ENCODE peak calls at places on chromosomes 11 and 22, in seven cellular contexts. H, V, Y, Z, F, B and K are unnamed samples. For H3K9me3, the result is how much of the 10 kb centered on the place peaks cover.

GRCh38 chr11:114147389-114148382 is 88.2 kb downstream of the ZBTB16 start:
- DNase-seq in H (no peak), V (peak), Y (no peak), Z (no peak), F (no peak), B (no peak), K (no peak)

GRCh38 chr11:123251656-123252344 is 56.8 kb upstream of the CLMP start:
- DNase-seq in H (no peak), V (peak), Y (peak), Z (peak), F (no peak), B (peak), K (no peak)

GRCh38 chr11:6629573-6629891 is 10.3 kb upstream of the TPP1 start:
- DNase-seq in H (no peak), V (no peak), Y (no peak), Z (no peak), F (no peak), B (no peak), K (no peak)

GRCh38 chr11:103433976-103434375 is 324.8 kb downstream of the DYNC2H1 start:
- DNase-seq in H (no peak), V (no peak), Y (no peak), Z (no peak), F (no peak), B (no peak), K (no peak)

GRCh38 chr11:2099523-2100316 is 39.5 kb downstream of the IGF2 start:
- DNase-seq in H (no peak), V (peak), Y (no peak), Z (no peak), F (no peak), B (no peak), K (no peak)

GRCh38 chr22:35677460-35678187 is 29.4 kb downstream of the APOL6 start:
- DNase-seq in H (no peak), V (no peak), Y (no peak), Z (no peak), F (no peak), B (no peak), K (no peak)

GRCh38 chr11:68401856-68402255 is 58.7 kb upstream of the PPP6R3 start:
- DNase-seq in H (no peak), V (no peak), Y (no peak), Z (no peak), F (no peak), B (no peak), K (no peak)

GRCh38 chr11:47242596-47243192 is 5.9 kb downstream of the ACP2 start:
- DNase-seq in H (no peak), V (no peak), Y (no peak), Z (no peak), F (no peak), B (no peak), K (no peak)

GRCh38 chr11:118410055-118410745 is 8.8 kb downstream of the ATP5MG start:
- DNase-seq in H (no peak), V (no peak), Y (no peak), Z (no peak), F (no peak), B (no peak), K (no peak)

GRCh38 chr11:25758145-25758661 is 573.7 kb upstream of the ANO3 start:
- DNase-seq in H (no peak), V (no peak), Y (no peak), Z (no peak), F (no peak), B (no peak), K (no peak)

GRCh38 chr11:1892116-1892515 is 421 bp upstream of the PRR33 start:
- DNase-seq in H (no peak), V (no peak), Y (no peak), Z (no peak), F (no peak), B (no peak), K (no peak)

GRCh38 chr11:116439480-116439759 is 333.4 kb downstream of the BUD13 start:
- DNase-seq in H (no peak), V (no peak), Y (no peak), Z (no peak), F (no peak), B (no peak), K (no peak)

GRCh38 chr22:37330200-37331033 is 48.1 kb downstream of the CYTH4 start:
- DNase-seq in H (no peak), V (peak), Y (no peak), Z (no peak), F (peak), B (no peak), K (no peak)

GRCh38 chr11:64367931-64368672 is 9.1 kb downstream of the RPS6KA4 start:
- DNase-seq in H (no peak), V (no peak), Y (no peak), Z (no peak), F (no peak), B (no peak), K (no peak)

GRCh38 chr11:64264371-64264852 is 13.1 kb downstream of the PLCB3 start:
- DNase-seq in H (no peak), V (no peak), Y (no peak), Z (no peak), F (no peak), B (no peak), K (no peak)

GRCh38 chr11:97414801-97415200 is 1025.0 kb downstream of the JRKL start:
- DNase-seq in H (no peak), V (no peak), Y (no peak), Z (no peak), F (no peak), B (no peak), K (no peak)

GRCh38 chr11:99418927-99419707 is 398.4 kb downstream of the CNTN5 start:
- DNase-seq in H (no peak), V (no peak), Y (no peak), Z (no peak), F (no peak), B (no peak), K (no peak)

GRCh38 chr22:27626675-27627443 is 174.7 kb downstream of the MN1 start:
- DNase-seq in H (no peak), V (no peak), Y (no peak), Z (no peak), F (no peak), B (no peak), K (no peak)

GRCh38 chr11:111456859-111457730 is 55.1 kb downstream of the BTG4 start:
- DNase-seq in H (no peak), V (no peak), Y (no peak), Z (no peak), F (no peak), B (no peak), K (no peak)

GRCh38 chr22:44412136-44412731 is 85.8 kb downstream of the RTL6 start:
- DNase-seq in H (no peak), V (no peak), Y (no peak), Z (no peak), F (no peak), B (no peak), K (no peak)

GRCh38 chr11:67111261-67111660 is 7.8 kb upstream of the KDM2A start:
- DNase-seq in H (no peak), V (no peak), Y (no peak), Z (no peak), F (no peak), B (no peak), K (no peak)

GRCh38 chr11:12540075-12540685 is 134.0 kb upstream of the TEAD1 start:
- DNase-seq in H (no peak), V (no peak), Y (no peak), Z (no peak), F (no peak), B (no peak), K (no peak)

GRCh38 chr11:31480930-31481329 is 28.5 kb downstream of the IMMP1L start:
- DNase-seq in H (no peak), V (no peak), Y (no peak), Z (no peak), F (no peak), B (no peak), K (no peak)

GRCh38 chr11:78147807-78148206 is 8.4 kb upstream of the ALG8 start:
- DNase-seq in H (no peak), V (no peak), Y (no peak), Z (no peak), F (no peak), B (no peak), K (no peak)

GRCh38 chr11:38274031-38274430 is 1676.0 kb upstream of the RAG2 start:
- DNase-seq in H (no peak), V (no peak), Y (no peak), Z (no peak), F (no peak), B (no peak), K (no peak)

GRCh38 chr11:115290479-115291390 is 213.5 kb downstream of the CADM1 start:
- DNase-seq in H (no peak), V (no peak), Y (no peak), Z (no peak), F (no peak), B (no peak), K (no peak)

GRCh38 chr11:130522284-130522961 is 74.0 kb downstream of the ADAMTS15 start:
- DNase-seq in H (no peak), V (peak), Y (peak), Z (peak), F (peak), B (peak), K (no peak)

DNA sequence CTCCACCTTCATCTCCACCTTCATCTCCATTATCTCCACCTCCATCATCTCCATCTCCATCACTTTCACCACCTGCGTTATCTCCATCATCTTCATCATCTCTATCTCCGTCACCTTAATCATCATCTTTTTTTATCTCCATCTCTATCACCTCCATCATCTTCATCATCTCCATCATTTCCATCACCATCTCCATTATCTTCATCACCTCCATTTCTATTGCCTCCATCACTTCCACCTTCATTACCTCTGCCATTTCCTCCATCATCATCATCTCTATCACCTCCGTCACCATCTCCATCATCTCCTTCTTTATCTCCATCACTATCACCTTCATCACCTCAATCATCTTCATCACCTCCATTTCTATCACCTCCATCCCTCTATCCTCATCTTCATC is 573.5 kb downstream of the TBC1D22A start:
- DNase-seq in H (no peak), V (no peak), Y (no peak), Z (no peak), F (no peak), B (no peak), K (no peak)
- H3K9me3 ChIP-seq in H (under half), V (under half), Y (under half), Z (under half), F (under half), B (under half), K (under half)

GRCh38 chr11:134756811-134757540 is 344.9 kb upstream of the B3GAT1 start:
- DNase-seq in H (no peak), V (no peak), Y (no peak), Z (no peak), F (no peak), B (no peak), K (no peak)

GRCh38 chr11:134754196-134754822 is 342.3 kb upstream of the B3GAT1 start:
- DNase-seq in H (no peak), V (no peak), Y (no peak), Z (no peak), F (no peak), B (no peak), K (no peak)

GRCh38 chr11:134754823-134755198 is 342.8 kb upstream of the B3GAT1 start:
- DNase-seq in H (no peak), V (no peak), Y (no peak), Z (no peak), F (no peak), B (no peak), K (no peak)

GRCh38 chr11:134753805-134754130 is 341.7 kb upstream of the B3GAT1 start:
- DNase-seq in H (no peak), V (no peak), Y (no peak), Z (no peak), F (no peak), B (no peak), K (no peak)

DNA sequence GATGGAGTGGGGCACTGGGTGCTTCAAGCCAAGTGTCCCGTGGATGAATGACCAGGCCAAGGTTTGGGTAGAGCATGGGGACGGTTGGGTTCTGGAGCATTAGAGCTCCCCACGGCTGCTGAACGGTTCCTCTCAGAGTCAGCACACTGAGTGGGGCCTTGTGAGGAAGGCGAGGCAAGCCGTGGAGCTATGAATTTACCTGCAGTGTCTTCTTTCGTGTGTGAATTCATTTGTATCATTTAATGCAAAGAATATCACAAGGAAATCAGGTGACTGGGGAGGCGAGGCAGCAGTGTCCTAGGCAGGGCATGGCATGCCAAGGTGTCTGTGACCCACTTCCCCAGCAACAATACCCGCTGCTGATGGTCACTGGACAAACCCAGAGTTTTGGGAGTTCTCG is 343.5 kb upstream of the B3GAT1 start:
- DNase-seq in H (no peak), V (no peak), Y (no peak), Z (no peak), F (no peak), B (no peak), K (no peak)
- H3K9me3 ChIP-seq in H (under half), V (under half), Y (under half), Z (under half), F (under half), B (under half), K (under half)

GRCh38 chr22:49518436-49518970 is 309.2 kb downstream of the BRD1 start:
- DNase-seq in H (no peak), V (no peak), Y (no peak), Z (no peak), F (no peak), B (no peak), K (no peak)

GRCh38 chr22:49519117-49519737 is 308.4 kb downstream of the BRD1 start:
- DNase-seq in H (no peak), V (no peak), Y (no peak), Z (no peak), F (no peak), B (no peak), K (no peak)

GRCh38 chr22:49515486-49515885 is 312.2 kb downstream of the BRD1 start:
- DNase-seq in H (no peak), V (no peak), Y (no peak), Z (no peak), F (no peak), B (no peak), K (no peak)

GRCh38 chr22:49517721-49518120 is 310.0 kb downstream of the BRD1 start:
- DNase-seq in H (no peak), V (no peak), Y (no peak), Z (no peak), F (no peak), B (no peak), K (no peak)

DNA sequence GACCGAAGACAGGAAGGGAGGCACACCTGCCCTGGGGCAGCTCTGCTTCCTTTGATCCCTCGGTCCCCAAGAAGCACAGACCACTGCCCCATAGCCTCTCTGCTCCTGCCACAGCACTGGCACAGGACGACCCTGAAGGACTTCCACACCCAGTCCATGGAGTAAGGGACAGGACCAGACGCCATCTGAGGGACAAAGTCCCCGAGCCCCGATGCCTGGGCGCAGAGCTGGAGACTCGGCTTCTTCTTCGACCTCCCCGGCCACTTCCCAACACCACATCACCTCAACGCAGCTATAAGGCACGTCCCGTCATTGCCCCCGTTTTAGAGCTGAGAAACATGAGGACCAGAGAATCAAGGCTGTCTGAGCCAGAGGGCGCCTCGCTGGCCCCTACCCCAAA is 310.5 kb downstream of the BRD1 start:
- DNase-seq in H (no peak), V (no peak), Y (no peak), Z (no peak), F (no peak), B (no peak), K (no peak)
- H3K9me3 ChIP-seq in H (under half), V (under half), Y (under half), Z (under half), F (under half), B (under half), K (under half)

DNA sequence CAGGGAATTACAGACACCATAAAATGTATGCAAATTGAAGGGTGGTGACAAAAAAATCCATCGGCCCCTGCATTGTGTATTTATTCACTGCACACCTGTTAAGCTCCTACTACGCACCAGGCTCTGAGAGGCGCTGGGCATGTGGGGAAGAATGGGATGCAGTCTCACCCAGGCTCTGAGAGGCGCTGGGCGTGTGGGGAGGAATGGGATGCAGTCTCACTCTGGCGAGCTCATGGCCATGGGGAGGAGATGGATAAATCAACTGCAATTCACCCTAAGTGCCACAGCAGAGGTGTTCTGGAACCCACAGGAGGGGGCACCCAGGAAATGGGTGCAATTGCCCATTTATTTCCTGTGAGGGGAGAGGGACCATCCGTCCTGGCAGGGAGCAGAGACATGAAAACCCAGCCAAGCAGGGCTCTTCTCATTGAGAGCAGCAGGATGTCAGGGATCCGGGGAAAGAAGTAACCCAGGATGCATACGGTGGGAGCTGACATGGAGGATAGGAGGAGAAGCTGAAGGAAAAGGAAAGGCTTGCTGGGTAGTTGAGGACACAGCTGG is 798.7 kb downstream of the TBC1D22A start:
- DNase-seq in H (no peak), V (no peak), Y (no peak), Z (no peak), F (no peak), B (no peak), K (no peak)
- H3K9me3 ChIP-seq in H (under half), V (under half), Y (under half), Z (under half), F (under half), B (under half), K (under half)